ENCODE peak calls at places on chromosome 21, in six cellular contexts. P is heart left ventricle, T is left ventricle myocardium inferior, J is NB4, K is GM23248, U is HFF-Myc. B is an unnamed sample.

GRCh38 chr21:28734522-28735175 is 258.0 kb downstream of the LTN1 start:
- DNase-seq in K (no peak), J (no peak), U (no peak), P (no peak), T (no peak), B (no peak)

GRCh38 chr21:35401476-35401875 is 352.4 kb upstream of the RUNX1 start:
- DNase-seq in U (no peak), J (no peak), P (no peak), K (peak), T (no peak), B (peak)

GRCh38 chr21:31781737-31782136 is 49.8 kb upstream of the SCAF4 start:
- DNase-seq in K (peak), J (no peak), U (peak), P (no peak), T (peak), B (peak)

GRCh38 chr21:17491716-17492414 is 21.0 kb upstream of the CXADR start:
- DNase-seq in P (no peak), T (no peak), U (peak), K (peak), J (peak), B (peak)

GRCh38 chr21:14737922-14738321 is 191.8 kb upstream of the SAMSN1 start:
- DNase-seq in K (peak), T (no peak), J (peak), P (no peak), U (peak), B (peak)

GRCh38 chr21:27954806-27955205 is 987.9 kb upstream of the ADAMTS5 start:
- DNase-seq in P (no peak), K (peak), U (peak), J (peak), T (no peak), B (peak)

GRCh38 chr21:31557421-31557955 is 102.0 kb upstream of the SOD1 start:
- DNase-seq in U (no peak), K (no peak), J (no peak), T (no peak), P (no peak), B (no peak)

GRCh38 chr21:9780441-9780937 is 740.9 kb upstream of the TPTE start:
- DNase-seq in U (no peak), J (no peak), T (no peak), P (no peak), K (no peak), B (no peak)

GRCh38 chr21:43921979-43922945 is 57.2 kb downstream of the AGPAT3 start:
- DNase-seq in J (peak), T (peak), K (no peak), P (peak), U (no peak), B (no peak)

GRCh38 chr21:36729301-36729970 is 30.5 kb downstream of the SIM2 start:
- DNase-seq in P (no peak), T (no peak), U (no peak), J (no peak), K (no peak), B (no peak)

GRCh38 chr21:31248598-31248997 is 95.5 kb downstream of the TIAM1 start:
- DNase-seq in U (no peak), K (peak), P (no peak), J (no peak), T (no peak), B (no peak)

GRCh38 chr21:41121785-41122415 is 46.1 kb upstream of the BACE2 start:
- DNase-seq in T (peak), P (peak), U (peak), K (peak), J (peak), B (peak)

GRCh38 chr21:16305686-16306085 is 575.9 kb downstream of the USP25 start:
- DNase-seq in J (no peak), P (no peak), K (peak), U (no peak), T (no peak), B (peak)

GRCh38 chr21:36347278-36347961 is 27.4 kb downstream of the MORC3 start:
- DNase-seq in K (peak), P (no peak), T (no peak), J (no peak), U (no peak), B (peak)

GRCh38 chr21:17802568-17802967 is 16.6 kb downstream of the C21orf91 start:
- DNase-seq in J (no peak), U (no peak), P (no peak), K (peak), T (no peak), B (peak)

GRCh38 chr21:35423694-35424093 is 374.6 kb upstream of the RUNX1 start:
- DNase-seq in P (no peak), U (no peak), K (peak), J (no peak), T (no peak), B (peak)

DNA sequence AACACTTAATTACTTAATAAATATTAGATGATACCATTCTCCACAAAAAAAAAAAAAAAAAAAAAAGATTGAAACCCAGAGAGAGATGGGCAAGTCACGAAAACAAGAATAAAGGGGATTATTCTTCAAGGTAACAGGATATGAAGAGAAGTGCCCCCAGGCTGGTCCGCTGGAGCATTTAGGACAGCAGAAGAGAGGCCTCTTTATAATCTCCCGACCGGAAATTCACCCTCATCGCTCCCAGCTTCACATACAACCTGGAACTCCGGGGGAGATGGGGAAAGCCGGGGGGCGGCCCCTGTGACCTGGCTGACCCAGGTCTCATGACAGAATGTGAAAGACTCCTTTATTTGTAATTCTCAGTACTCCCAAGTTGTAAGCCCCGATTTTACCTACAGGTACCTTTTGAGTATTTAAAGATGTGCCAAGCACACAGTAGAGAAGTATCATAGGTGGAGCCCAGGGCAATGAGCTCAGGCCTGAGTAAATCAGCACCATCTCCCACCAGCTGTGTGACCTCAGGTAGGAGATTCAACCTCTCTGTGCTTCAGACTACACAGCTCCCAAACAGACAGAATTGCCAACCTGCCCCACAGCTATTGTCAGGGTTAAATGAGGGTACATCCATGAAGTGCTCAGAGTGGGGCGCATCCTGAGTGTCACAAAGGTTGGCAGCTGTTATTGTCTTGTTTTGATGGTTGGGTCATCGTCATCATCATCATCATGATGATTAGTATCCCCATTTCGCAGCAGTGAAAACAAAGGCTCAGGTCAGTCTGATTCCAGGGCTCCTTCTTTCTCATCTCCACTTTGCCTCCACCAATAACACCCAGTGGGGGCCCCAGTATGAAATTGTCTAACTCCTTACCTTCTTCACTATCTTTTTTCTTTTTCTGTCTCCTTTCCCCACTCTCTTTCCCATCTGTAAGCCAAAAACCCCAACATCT is 148.4 kb downstream of the PSMG1 start:
- DNase-seq in J (no peak), U (no peak), K (no peak), P (no peak), T (no peak), B (no peak)
- H3K4me3 ChIP-seq in J (no peak), U (no peak), K (no peak), P (no peak), T (no peak), B (no peak)

DNA sequence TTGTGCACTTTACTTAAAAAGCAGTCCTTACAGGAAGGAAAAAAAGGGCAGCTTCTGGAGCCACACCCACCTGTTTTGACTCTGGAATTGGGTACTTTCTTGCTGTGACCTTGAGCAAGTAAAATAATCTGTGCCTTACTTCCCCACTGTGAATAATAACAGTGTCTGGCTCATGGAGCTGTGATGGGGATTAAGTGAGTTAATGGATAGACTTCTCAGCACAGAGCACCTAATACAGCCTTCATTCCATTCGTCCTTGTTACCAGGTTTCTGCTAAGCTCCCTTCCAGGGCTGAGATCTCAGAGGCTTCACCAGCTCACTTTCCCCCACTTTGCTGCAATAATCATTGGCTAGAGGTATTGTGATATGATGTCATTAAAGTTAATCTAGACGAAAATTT is 20.0 kb upstream of the ABCG1 start:
- DNase-seq in T (no peak), P (no peak), J (peak), K (no peak), U (no peak), B (no peak)
- H3K4me3 ChIP-seq in T (no peak), P (no peak), J (no peak), K (no peak), U (no peak), B (no peak)

DNA sequence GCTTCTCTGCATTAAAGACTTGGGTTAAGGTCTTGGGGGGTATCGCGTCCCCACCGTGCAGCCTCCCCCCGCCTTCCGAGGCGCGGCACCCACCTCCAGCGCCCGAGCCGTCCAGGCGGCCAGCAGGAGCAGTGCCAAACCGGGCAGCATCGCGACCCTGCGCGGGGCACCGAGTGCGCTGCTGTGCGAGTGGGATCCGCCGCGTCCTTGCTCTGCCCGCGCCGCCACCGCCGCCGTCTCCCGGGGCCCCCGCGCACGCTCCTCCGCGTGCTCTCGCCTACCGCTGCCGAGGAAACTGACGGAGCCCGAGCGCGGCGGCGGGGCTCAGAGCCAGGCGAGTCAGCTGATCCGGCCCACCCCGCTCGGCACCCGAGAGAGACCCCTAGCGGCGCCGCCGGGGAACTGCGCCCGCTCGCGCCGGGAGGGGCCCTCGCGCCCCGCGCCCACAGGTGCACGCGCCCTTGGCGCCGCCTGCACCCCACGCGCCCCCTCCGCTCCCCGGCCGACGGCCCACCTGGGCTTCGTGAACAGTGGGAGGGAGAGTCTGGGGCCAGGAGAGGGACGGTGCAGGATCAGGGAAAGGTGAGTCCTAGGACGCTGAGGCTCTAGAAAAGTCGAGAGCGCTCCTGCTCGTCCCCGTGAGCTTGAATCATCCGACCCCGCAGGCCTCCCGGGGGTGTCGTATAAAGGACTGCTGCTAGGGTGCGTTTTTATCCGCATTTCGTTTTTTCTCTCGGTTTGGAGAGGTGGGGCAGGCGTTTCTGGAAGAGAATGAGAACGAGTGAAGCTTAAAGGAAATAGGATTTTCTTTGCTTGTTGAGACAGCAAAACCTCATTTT is at the start of gene APP:
- DNase-seq in U (no peak), K (peak), J (peak), P (peak), T (peak), B (peak)
- H3K4me3 ChIP-seq in U (peak), K (peak), J (no peak), P (peak), T (peak), B (peak)

GRCh38 chr21:46159390-46159789 is 4.0 kb upstream of the FTCD start:
- DNase-seq in T (no peak), P (peak), J (no peak), U (no peak), K (no peak), B (no peak)

GRCh38 chr21:46160563-46161179 is 5.3 kb upstream of the FTCD start:
- DNase-seq in K (no peak), T (no peak), P (no peak), U (no peak), J (peak), B (no peak)

GRCh38 chr21:46161180-46161799 is 5.9 kb upstream of the FTCD start:
- DNase-seq in P (peak), T (no peak), J (no peak), U (no peak), K (no peak), B (no peak)

GRCh38 chr21:46158666-46159300 is 3.4 kb upstream of the FTCD start:
- DNase-seq in K (no peak), P (peak), T (no peak), J (no peak), U (no peak), B (no peak)

GRCh38 chr21:46159841-46160562 is 4.6 kb upstream of the FTCD start:
- DNase-seq in T (no peak), K (no peak), U (no peak), P (peak), J (no peak), B (no peak)
- H3K4me3 ChIP-seq in T (no peak), K (no peak), U (no peak), P (no peak), J (no peak), B (no peak)

GRCh38 chr21:33948096-33948950 is 32.7 kb upstream of the ATP5PO start:
- DNase-seq in P (peak), U (peak), J (peak), K (peak), T (peak), B (peak)
- H3K4me3 ChIP-seq in P (peak), U (peak), J (peak), K (peak), T (peak), B (peak)

DNA sequence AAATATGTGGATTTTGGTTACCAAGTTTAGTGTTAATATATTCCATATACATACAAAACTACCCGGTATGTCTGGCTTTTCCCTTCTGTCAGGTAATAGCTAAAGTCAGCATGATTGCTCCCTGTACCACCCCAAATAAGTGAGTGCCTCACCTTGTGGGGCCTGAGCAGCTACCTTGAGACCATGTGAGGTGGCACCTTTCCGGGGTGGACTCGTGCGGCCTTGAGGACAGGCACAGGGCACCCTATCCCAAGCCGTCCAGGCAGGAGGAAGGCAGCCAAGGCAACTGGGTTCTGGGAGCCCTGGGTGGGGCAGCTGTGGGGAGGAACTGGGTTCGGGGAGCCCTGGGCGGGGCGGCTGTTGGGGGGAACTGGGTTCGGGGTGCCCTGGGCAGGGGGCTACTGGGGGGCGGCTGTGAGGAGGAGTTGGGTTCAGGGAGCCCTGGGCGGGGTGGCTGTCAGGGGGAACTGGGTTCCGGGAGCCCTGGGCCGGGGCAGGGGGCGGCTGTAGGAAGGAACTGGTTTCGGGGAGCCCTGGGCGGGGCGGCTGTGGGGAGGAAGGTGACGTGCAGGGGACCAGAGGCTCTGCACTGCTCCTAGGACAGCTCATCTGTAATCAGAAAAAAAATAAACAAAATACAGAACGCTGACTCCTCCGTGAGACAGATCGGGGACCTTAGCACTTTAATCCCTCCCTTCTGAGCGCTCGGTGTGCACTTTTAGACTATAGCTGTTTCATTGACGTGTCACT is 63.3 kb downstream of the POFUT2 start:
- DNase-seq in P (no peak), T (no peak), J (no peak), U (no peak), K (no peak), B (no peak)
- H3K4me3 ChIP-seq in P (no peak), T (no peak), J (no peak), U (no peak), K (no peak), B (no peak)